ENCODE peak calls at places on chromosomes 12 and 14, in nine cellular contexts. One of them, this sample, is unnamed.

GRCh38 chr12:132946507-132946820 is 9.6 kb downstream of the ZNF605 start:
- DNase-seq in neuronal stem cell: no peak
- DNase-seq in AG04450: no peak
- DNase-seq in cardiac muscle cell: no peak
- DNase-seq in CD8-positive, alpha-beta T cell: no peak
- DNase-seq in cardiac fibroblast: no peak
- DNase-seq in left ventricle myocardium inferior: no peak
- DNase-seq in lower leg skin: no peak
- DNase-seq in tibial artery: no peak
- DNase-seq in this sample: no peak

GRCh38 chr14:88232783-88233182 is 90.3 kb downstream of the KCNK10 start:
- DNase-seq in neuronal stem cell: no peak
- DNase-seq in lower leg skin: no peak
- DNase-seq in AG04450: no peak
- DNase-seq in CD8-positive, alpha-beta T cell: no peak
- DNase-seq in tibial artery: no peak
- DNase-seq in cardiac fibroblast: no peak
- DNase-seq in cardiac muscle cell: no peak
- DNase-seq in left ventricle myocardium inferior: no peak
- DNase-seq in this sample: no peak

GRCh38 chr12:64794305-64794704 is 30.1 kb upstream of the TBC1D30 start:
- DNase-seq in CD8-positive, alpha-beta T cell: no peak
- DNase-seq in cardiac muscle cell: no peak
- DNase-seq in cardiac fibroblast: no peak
- DNase-seq in left ventricle myocardium inferior: no peak
- DNase-seq in neuronal stem cell: no peak
- DNase-seq in lower leg skin: no peak
- DNase-seq in tibial artery: no peak
- DNase-seq in AG04450: no peak
- DNase-seq in this sample: no peak

GRCh38 chr14:102819176-102819628 is 42.0 kb downstream of the TRAF3 start:
- DNase-seq in neuronal stem cell: no peak
- DNase-seq in cardiac muscle cell: no peak
- DNase-seq in left ventricle myocardium inferior: no peak
- DNase-seq in CD8-positive, alpha-beta T cell: peak; percentile 16
- DNase-seq in cardiac fibroblast: no peak
- DNase-seq in AG04450: no peak
- DNase-seq in lower leg skin: no peak
- DNase-seq in tibial artery: no peak
- DNase-seq in this sample: no peak

GRCh38 chr12:100017056-100017455 is 32.3 kb upstream of the ANKS1B start:
- DNase-seq in cardiac fibroblast: no peak
- DNase-seq in CD8-positive, alpha-beta T cell: no peak
- DNase-seq in AG04450: no peak
- DNase-seq in tibial artery: no peak
- DNase-seq in lower leg skin: no peak
- DNase-seq in neuronal stem cell: no peak
- DNase-seq in cardiac muscle cell: no peak
- DNase-seq in left ventricle myocardium inferior: no peak
- DNase-seq in this sample: no peak

GRCh38 chr12:57754411-57755193 is at the start of gene MARCHF9:
- DNase-seq in neuronal stem cell: no peak
- DNase-seq in cardiac fibroblast: no peak
- DNase-seq in CD8-positive, alpha-beta T cell: peak; percentile 83
- DNase-seq in cardiac muscle cell: no peak
- DNase-seq in AG04450: no peak
- DNase-seq in lower leg skin: peak; percentile 65
- DNase-seq in left ventricle myocardium inferior: peak; percentile 59
- DNase-seq in tibial artery: no peak
- DNase-seq in this sample: no peak

GRCh38 chr14:50225067-50225973 is 6.1 kb downstream of the SOS2 start:
- DNase-seq in lower leg skin: no peak
- DNase-seq in CD8-positive, alpha-beta T cell: no peak
- DNase-seq in tibial artery: no peak
- DNase-seq in cardiac muscle cell: peak; percentile 88
- DNase-seq in AG04450: peak; percentile 36
- DNase-seq in cardiac fibroblast: peak; percentile 89
- DNase-seq in left ventricle myocardium inferior: no peak
- DNase-seq in neuronal stem cell: no peak
- DNase-seq in this sample: peak; percentile 36

GRCh38 chr12:106090586-106091411 is 48.0 kb downstream of the NUAK1 start:
- DNase-seq in tibial artery: peak; percentile 81
- DNase-seq in lower leg skin: no peak
- DNase-seq in left ventricle myocardium inferior: no peak
- DNase-seq in cardiac muscle cell: no peak
- DNase-seq in cardiac fibroblast: peak; percentile 68
- DNase-seq in CD8-positive, alpha-beta T cell: no peak
- DNase-seq in AG04450: no peak
- DNase-seq in neuronal stem cell: no peak
- DNase-seq in this sample: peak; percentile 43

GRCh38 chr12:25189656-25190055 is 5.3 kb downstream of the DNAI7 start:
- DNase-seq in tibial artery: no peak
- DNase-seq in AG04450: no peak
- DNase-seq in cardiac fibroblast: no peak
- DNase-seq in cardiac muscle cell: no peak
- DNase-seq in left ventricle myocardium inferior: no peak
- DNase-seq in lower leg skin: no peak
- DNase-seq in neuronal stem cell: no peak
- DNase-seq in CD8-positive, alpha-beta T cell: no peak
- DNase-seq in this sample: no peak

GRCh38 chr14:76784881-76785280 is 23.6 kb downstream of the VASH1 start:
- DNase-seq in cardiac muscle cell: peak; percentile 88
- DNase-seq in tibial artery: peak; percentile 88
- DNase-seq in neuronal stem cell: peak; percentile 79
- DNase-seq in AG04450: peak; percentile 34
- DNase-seq in cardiac fibroblast: peak; percentile 87
- DNase-seq in left ventricle myocardium inferior: peak; percentile 84
- DNase-seq in lower leg skin: peak; percentile 45
- DNase-seq in CD8-positive, alpha-beta T cell: peak; percentile 24
- DNase-seq in this sample: peak; percentile 59

GRCh38 chr12:77060136-77060882 is 5.1 kb downstream of the E2F7 start:
- DNase-seq in CD8-positive, alpha-beta T cell: no peak
- DNase-seq in tibial artery: no peak
- DNase-seq in AG04450: no peak
- DNase-seq in neuronal stem cell: no peak
- DNase-seq in lower leg skin: no peak
- DNase-seq in cardiac muscle cell: no peak
- DNase-seq in left ventricle myocardium inferior: no peak
- DNase-seq in cardiac fibroblast: no peak
- DNase-seq in this sample: no peak

GRCh38 chr12:132190012-132190755 is 45.9 kb downstream of the NOC4L start:
- DNase-seq in cardiac fibroblast: no peak
- DNase-seq in left ventricle myocardium inferior: no peak
- DNase-seq in cardiac muscle cell: no peak
- DNase-seq in lower leg skin: no peak
- DNase-seq in tibial artery: no peak
- DNase-seq in AG04450: no peak
- DNase-seq in CD8-positive, alpha-beta T cell: no peak
- DNase-seq in neuronal stem cell: no peak
- DNase-seq in this sample: no peak

GRCh38 chr14:33918256-33918655 is 32.6 kb downstream of the EGLN3 start:
- DNase-seq in CD8-positive, alpha-beta T cell: no peak
- DNase-seq in lower leg skin: no peak
- DNase-seq in cardiac fibroblast: peak; percentile 15
- DNase-seq in cardiac muscle cell: peak; percentile 37
- DNase-seq in neuronal stem cell: no peak
- DNase-seq in AG04450: no peak
- DNase-seq in tibial artery: no peak
- DNase-seq in left ventricle myocardium inferior: no peak
- DNase-seq in this sample: no peak

GRCh38 chr14:61218765-61219164 is 62.4 kb downstream of the TMEM30B start:
- DNase-seq in neuronal stem cell: no peak
- DNase-seq in CD8-positive, alpha-beta T cell: no peak
- DNase-seq in tibial artery: peak; percentile 39
- DNase-seq in cardiac fibroblast: no peak
- DNase-seq in AG04450: no peak
- DNase-seq in lower leg skin: peak; percentile 59
- DNase-seq in cardiac muscle cell: no peak
- DNase-seq in left ventricle myocardium inferior: peak; percentile 48
- DNase-seq in this sample: peak; percentile 54

GRCh38 chr14:90398841-90399540 is 2.2 kb downstream of the CALM1 start:
- DNase-seq in cardiac fibroblast: no peak
- DNase-seq in neuronal stem cell: no peak
- DNase-seq in left ventricle myocardium inferior: no peak
- DNase-seq in AG04450: no peak
- DNase-seq in lower leg skin: no peak
- DNase-seq in cardiac muscle cell: no peak
- DNase-seq in tibial artery: no peak
- DNase-seq in CD8-positive, alpha-beta T cell: no peak
- DNase-seq in this sample: no peak
- H3K4me3 ChIP-seq in cardiac fibroblast: peak overlapping the region; percentile 92
- H3K4me3 ChIP-seq in neuronal stem cell: no peak overlapping the region
- H3K4me3 ChIP-seq in left ventricle myocardium inferior: peak overlapping the region; percentile 99
- H3K4me3 ChIP-seq in AG04450: peak overlapping the region; percentile 97
- H3K4me3 ChIP-seq in lower leg skin: no peak overlapping the region
- H3K4me3 ChIP-seq in cardiac muscle cell: peak overlapping the region; percentile 94
- H3K4me3 ChIP-seq in tibial artery: peak overlapping the region; percentile 92
- H3K4me3 ChIP-seq in CD8-positive, alpha-beta T cell: peak overlapping the region; percentile 75
- H3K4me3 ChIP-seq in this sample: peak overlapping the region; percentile 84

DNA sequence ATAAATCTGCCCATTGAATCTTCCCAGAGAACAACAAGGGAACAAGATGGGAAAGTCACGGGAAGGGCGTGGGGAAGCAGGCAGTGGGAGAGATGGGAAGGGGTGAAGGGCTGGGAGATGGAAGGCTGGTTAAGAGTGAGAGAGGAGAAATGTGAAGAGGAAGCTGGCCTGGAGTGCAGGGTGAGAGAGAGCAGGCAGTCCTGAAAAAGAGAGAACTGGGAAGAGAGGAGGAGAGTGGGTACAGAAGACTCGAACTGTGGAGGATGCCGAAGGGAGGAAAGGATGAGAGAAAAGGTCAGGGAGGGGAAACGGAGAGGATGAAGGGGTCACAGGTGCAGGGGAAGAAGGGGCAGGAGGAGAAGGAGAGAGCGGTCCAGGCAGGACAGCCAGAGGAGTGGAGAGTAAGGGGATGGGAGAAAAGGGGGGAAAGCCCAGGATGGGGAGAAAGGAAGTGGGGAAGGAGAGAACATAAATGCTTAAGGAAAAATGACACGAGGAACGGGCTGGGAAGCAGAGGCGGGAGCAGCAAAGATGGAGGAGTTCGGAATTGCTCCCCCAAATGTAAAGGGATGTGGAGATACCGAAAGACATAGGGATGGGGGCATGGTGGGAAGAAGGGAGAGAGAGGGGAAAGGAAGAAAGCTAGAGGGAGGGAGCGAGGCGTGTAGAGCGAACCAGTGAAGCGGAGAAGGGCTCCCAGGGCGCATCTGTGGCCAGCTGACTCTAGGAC is 1.2 kb downstream of the PIANP start:
- DNase-seq in left ventricle myocardium inferior: no peak
- DNase-seq in cardiac muscle cell: no peak
- DNase-seq in tibial artery: no peak
- DNase-seq in neuronal stem cell: no peak
- DNase-seq in cardiac fibroblast: no peak
- DNase-seq in CD8-positive, alpha-beta T cell: no peak
- DNase-seq in lower leg skin: no peak
- DNase-seq in AG04450: no peak
- DNase-seq in this sample: no peak
- H3K4me3 ChIP-seq in left ventricle myocardium inferior: peak overlapping the region; percentile 65
- H3K4me3 ChIP-seq in cardiac muscle cell: peak overlapping the region; percentile 71
- H3K4me3 ChIP-seq in tibial artery: peak overlapping the region; percentile 43
- H3K4me3 ChIP-seq in neuronal stem cell: peak overlapping the region; percentile 98
- H3K4me3 ChIP-seq in cardiac fibroblast: peak overlapping the region; percentile 35
- H3K4me3 ChIP-seq in CD8-positive, alpha-beta T cell: no peak overlapping the region
- H3K4me3 ChIP-seq in lower leg skin: no peak overlapping the region
- H3K4me3 ChIP-seq in AG04450: peak overlapping the region; percentile 76
- H3K4me3 ChIP-seq in this sample: peak overlapping the region; percentile 42

GRCh38 chr12:122523846-122524718 is 2.7 kb downstream of the RSRC2 start:
- DNase-seq in neuronal stem cell: no peak
- DNase-seq in cardiac fibroblast: no peak
- DNase-seq in left ventricle myocardium inferior: no peak
- DNase-seq in AG04450: no peak
- DNase-seq in tibial artery: no peak
- DNase-seq in lower leg skin: no peak
- DNase-seq in cardiac muscle cell: peak; percentile 22
- DNase-seq in CD8-positive, alpha-beta T cell: no peak
- DNase-seq in this sample: no peak
- H3K4me3 ChIP-seq in neuronal stem cell: no peak overlapping the region
- H3K4me3 ChIP-seq in cardiac fibroblast: peak overlapping the region; percentile 11
- H3K4me3 ChIP-seq in left ventricle myocardium inferior: peak overlapping the region; percentile 75
- H3K4me3 ChIP-seq in AG04450: peak overlapping the region; percentile 71
- H3K4me3 ChIP-seq in tibial artery: peak overlapping the region; percentile 44
- H3K4me3 ChIP-seq in lower leg skin: no peak overlapping the region
- H3K4me3 ChIP-seq in cardiac muscle cell: peak overlapping the region; percentile 48
- H3K4me3 ChIP-seq in CD8-positive, alpha-beta T cell: peak overlapping the region; percentile 4
- H3K4me3 ChIP-seq in this sample: peak overlapping the region; percentile 84

GRCh38 chr14:64994540-64994939 is 7.8 kb downstream of the FNTB start:
- DNase-seq in left ventricle myocardium inferior: no peak
- DNase-seq in lower leg skin: no peak
- DNase-seq in neuronal stem cell: no peak
- DNase-seq in CD8-positive, alpha-beta T cell: no peak
- DNase-seq in cardiac muscle cell: no peak
- DNase-seq in AG04450: no peak
- DNase-seq in tibial artery: no peak
- DNase-seq in cardiac fibroblast: no peak
- DNase-seq in this sample: no peak

GRCh38 chr14:65000868-65001600 is 14.3 kb downstream of the FNTB start:
- DNase-seq in lower leg skin: no peak
- DNase-seq in CD8-positive, alpha-beta T cell: no peak
- DNase-seq in neuronal stem cell: no peak
- DNase-seq in left ventricle myocardium inferior: no peak
- DNase-seq in AG04450: no peak
- DNase-seq in tibial artery: no peak
- DNase-seq in cardiac fibroblast: peak; percentile 64
- DNase-seq in cardiac muscle cell: peak; percentile 72
- DNase-seq in this sample: no peak

GRCh38 chr14:64998455-64998931 is 11.8 kb downstream of the FNTB start:
- DNase-seq in tibial artery: no peak
- DNase-seq in lower leg skin: no peak
- DNase-seq in neuronal stem cell: no peak
- DNase-seq in left ventricle myocardium inferior: no peak
- DNase-seq in CD8-positive, alpha-beta T cell: no peak
- DNase-seq in cardiac muscle cell: no peak
- DNase-seq in AG04450: no peak
- DNase-seq in cardiac fibroblast: no peak
- DNase-seq in this sample: no peak

GRCh38 chr14:64995291-64995690 is 8.6 kb downstream of the FNTB start:
- DNase-seq in left ventricle myocardium inferior: no peak
- DNase-seq in cardiac muscle cell: no peak
- DNase-seq in lower leg skin: no peak
- DNase-seq in tibial artery: no peak
- DNase-seq in AG04450: no peak
- DNase-seq in CD8-positive, alpha-beta T cell: no peak
- DNase-seq in neuronal stem cell: no peak
- DNase-seq in cardiac fibroblast: no peak
- DNase-seq in this sample: no peak

DNA sequence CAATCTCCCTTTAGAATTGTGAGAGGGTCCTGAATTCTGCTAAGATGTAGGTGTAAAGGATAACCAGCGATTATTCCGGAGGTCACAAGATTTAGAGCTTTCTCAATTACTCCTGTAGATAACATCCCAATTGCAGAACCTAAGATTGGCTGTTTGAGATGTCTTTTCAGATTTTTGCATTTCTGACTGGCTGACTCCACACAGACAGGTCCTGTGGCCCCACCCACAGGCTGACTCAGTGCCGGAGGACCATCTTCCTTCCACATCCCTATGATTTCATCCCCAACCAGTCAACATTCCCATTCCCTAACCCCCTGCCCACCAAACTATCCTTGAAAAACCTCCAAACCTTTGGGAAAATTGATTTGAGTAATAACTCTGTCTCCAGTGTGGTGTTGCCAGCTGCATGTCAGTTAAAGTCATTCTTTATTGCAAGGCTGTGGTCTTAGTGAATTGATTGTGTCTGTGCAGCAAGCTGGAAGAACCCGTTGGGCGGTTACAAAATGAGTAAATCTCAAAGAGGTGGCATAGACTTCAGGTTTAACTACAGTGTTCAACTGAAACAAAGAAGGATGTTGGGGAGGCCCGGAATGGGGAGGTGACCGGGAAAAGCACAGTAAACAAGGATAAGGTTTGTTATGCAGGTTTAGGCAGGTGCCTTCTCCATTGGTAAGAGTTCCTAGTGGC is 10.6 kb downstream of the FNTB start:
- DNase-seq in cardiac muscle cell: no peak
- DNase-seq in left ventricle myocardium inferior: no peak
- DNase-seq in lower leg skin: peak; percentile 48
- DNase-seq in tibial artery: no peak
- DNase-seq in neuronal stem cell: no peak
- DNase-seq in cardiac fibroblast: no peak
- DNase-seq in AG04450: no peak
- DNase-seq in CD8-positive, alpha-beta T cell: no peak
- DNase-seq in this sample: no peak
- H3K4me3 ChIP-seq in cardiac muscle cell: no peak overlapping the region
- H3K4me3 ChIP-seq in left ventricle myocardium inferior: no peak overlapping the region
- H3K4me3 ChIP-seq in lower leg skin: no peak overlapping the region
- H3K4me3 ChIP-seq in tibial artery: no peak overlapping the region
- H3K4me3 ChIP-seq in neuronal stem cell: no peak overlapping the region
- H3K4me3 ChIP-seq in cardiac fibroblast: no peak overlapping the region
- H3K4me3 ChIP-seq in AG04450: no peak overlapping the region
- H3K4me3 ChIP-seq in CD8-positive, alpha-beta T cell: no peak overlapping the region
- H3K4me3 ChIP-seq in this sample: no peak overlapping the region